ENCODE peak calls at places on chromosomes 12 and 14, in five cellular contexts. X is HepG2, Y is endothelial cell of umbilical vein, C is HCT116, O is A549. F is an unnamed sample.

GRCh38 chr12:58819945-58820344 is 100.4 kb downstream of the LRIG3 start:
- DNase-seq in X (no peak), Y (no peak), C (no peak), O (no peak), F (no peak)

GRCh38 chr14:49477576-49477975 is 108.6 kb downstream of the RPS29 start:
- DNase-seq in X (no peak), Y (no peak), C (no peak), O (no peak), F (no peak)

GRCh38 chr12:99043319-99043914 is 398.3 kb downstream of the APAF1 start:
- DNase-seq in X (peak), Y (peak), C (peak), O (peak), F (peak)

GRCh38 chr12:113818833-113819232 is 147.3 kb downstream of the RBM19 start:
- DNase-seq in X (peak), Y (no peak), C (no peak), O (peak), F (peak)

GRCh38 chr14:58749066-58749669 is 111.4 kb downstream of the DACT1 start:
- DNase-seq in X (peak), Y (peak), C (peak), O (peak), F (peak)

GRCh38 chr12:128015276-128015675 is 251.7 kb upstream of the TMEM132C start:
- DNase-seq in X (no peak), Y (no peak), C (no peak), O (no peak), F (no peak)

GRCh38 chr12:51924551-51925399 is 17.5 kb downstream of the ACVRL1 start:
- DNase-seq in X (no peak), Y (peak), C (no peak), O (no peak), F (no peak)

GRCh38 chr12:41100572-41100971 is 87.5 kb upstream of the PDZRN4 start:
- DNase-seq in X (no peak), Y (no peak), C (no peak), O (no peak), F (no peak)

GRCh38 chr14:38065101-38065762 is 142.5 kb upstream of the SSTR1 start:
- DNase-seq in X (no peak), Y (no peak), C (no peak), O (no peak), F (no peak)

GRCh38 chr12:31279525-31279924 is 46.4 kb downstream of the SINHCAF start:
- DNase-seq in X (no peak), Y (no peak), C (no peak), O (no peak), F (no peak)

GRCh38 chr12:7042847-7043246 is 17.7 kb upstream of the C1S start:
- DNase-seq in X (peak), Y (peak), C (peak), O (peak), F (peak)

GRCh38 chr12:286531-287300 is 24.1 kb upstream of the SLC6A13 start:
- DNase-seq in X (no peak), Y (no peak), C (no peak), O (no peak), F (no peak)

DNA sequence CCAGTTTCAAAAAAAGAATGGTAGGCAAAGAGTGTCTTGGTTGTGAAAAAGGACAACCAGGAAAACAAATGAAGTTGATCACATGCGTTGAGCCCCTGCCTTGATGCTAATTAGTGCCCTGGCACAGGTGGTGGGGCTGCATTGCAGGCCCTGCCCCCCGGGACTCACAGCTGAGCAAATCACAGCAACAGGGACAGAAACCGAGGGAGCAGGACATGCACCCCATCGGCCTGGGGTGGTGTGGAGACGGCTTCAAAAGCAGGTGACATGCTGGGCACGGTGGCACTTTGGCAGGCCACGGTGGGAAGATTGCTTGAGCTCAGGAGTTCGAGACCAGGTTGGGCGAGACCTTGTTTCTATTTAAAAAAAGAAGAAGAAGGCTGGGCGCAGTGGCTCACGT is 1.1 kb upstream of the PAPLN start:
- DNase-seq in X (no peak), Y (no peak), C (no peak), O (no peak), F (no peak)
- H3K4me3 ChIP-seq in X (no peak), Y (no peak), C (no peak), O (no peak), F (no peak)

GRCh38 chr12:29153231-29153630 is 4.2 kb downstream of the FAR2 start:
- DNase-seq in X (no peak), Y (peak), C (no peak), O (no peak), F (peak)
- TF ChIP-seq MAX in X (no peak), Y (no peak), C (no peak), O (no peak), F (no peak)

DNA sequence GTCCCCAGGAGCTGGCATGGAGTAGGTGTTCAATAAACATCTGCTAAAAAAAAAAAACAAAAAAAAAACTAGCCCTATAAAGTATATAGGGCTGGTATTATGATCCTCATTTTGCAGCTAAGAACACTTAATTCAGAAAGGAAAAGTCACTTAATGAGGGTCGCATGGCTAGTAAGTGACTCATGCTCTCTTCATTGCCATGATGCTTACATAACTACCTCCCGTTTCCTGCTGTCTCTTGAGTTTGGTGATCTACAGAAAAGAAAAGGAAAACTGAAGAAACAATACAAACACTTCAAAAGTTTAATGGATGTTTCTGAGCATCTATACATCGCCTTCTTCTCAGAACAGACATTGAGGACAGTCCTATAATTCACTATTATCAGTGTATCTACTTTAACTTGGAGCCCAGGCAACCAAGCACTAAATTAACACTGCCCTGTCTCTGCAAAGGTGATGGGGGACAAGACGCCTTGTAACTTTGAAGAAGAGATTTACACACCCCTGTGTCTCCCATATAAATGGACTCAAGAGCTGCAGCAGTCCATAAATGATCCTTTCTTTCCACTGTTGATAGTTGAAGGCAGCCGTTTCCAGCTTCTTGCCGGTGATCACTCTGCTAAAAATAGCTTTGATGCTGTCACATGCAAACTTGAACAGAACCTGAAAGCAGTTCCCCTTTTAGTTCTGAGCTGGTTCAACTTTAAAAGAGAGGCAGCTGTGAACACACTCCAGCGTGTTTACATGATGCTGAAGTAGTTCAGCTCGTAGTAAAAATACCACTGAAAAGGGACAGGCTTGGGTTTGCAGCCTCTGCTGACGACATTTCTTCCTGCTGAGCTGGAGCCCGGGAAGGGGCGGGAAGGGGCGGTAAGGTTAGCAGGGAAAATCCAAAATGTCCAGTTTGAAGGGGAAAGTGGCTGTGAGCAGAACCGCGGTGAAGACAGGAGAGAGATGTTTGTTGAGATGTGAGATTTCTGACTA is 113.3 kb downstream of the FOXN3 start:
- DNase-seq in X (peak), Y (peak), C (no peak), O (no peak), F (peak)
- H3K4me3 ChIP-seq in X (no peak), Y (peak), C (peak), O (no peak), F (peak)

DNA sequence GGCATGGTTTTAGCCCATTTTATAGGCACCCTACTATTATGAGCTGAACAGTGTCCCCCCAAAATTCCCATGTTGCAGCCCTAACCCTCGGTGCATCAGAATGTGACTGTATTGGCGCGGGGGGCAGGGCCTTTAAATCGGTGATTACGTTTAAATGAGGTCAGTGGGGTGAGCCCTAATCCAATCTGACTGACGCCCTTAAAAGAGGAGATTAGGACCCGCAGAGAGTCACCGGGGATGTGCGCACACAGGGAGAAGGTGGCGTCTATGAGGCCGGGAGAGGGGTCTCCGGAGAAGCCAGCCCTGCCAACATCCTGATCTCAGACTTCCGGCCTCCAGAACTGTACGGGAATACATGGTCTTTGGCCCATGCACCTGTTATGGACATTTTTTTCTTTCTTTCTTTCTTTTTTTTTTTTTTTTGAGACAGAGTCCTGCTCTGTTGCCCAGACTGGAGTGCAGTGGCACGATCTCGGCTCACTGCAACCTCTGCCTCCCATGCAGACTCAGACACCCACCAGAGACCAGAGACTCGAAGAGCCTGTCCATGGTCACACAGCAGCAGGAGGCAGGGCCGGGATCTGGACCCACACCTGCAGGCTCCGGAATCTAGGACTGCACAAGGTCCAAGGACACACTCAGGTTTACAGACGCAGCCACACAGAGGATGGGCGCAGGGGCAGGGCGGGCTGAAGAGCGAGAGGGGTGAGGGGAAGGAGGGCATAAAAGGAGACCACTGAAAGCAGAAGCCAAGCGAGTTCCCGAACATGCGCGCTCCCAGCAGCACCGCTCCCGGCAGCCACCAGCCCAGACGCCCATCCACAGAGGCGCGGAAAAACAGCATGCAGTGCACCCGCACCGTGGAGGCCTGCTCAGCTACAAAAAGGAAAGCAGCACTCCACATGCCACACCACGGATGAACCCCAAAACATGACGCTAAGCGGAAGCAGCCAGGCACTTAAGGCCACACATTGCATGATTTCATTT is 19.0 kb downstream of the SCARB1 start:
- DNase-seq in X (no peak), Y (no peak), C (no peak), O (no peak), F (no peak)
- TF ChIP-seq MAX in X (no peak), Y (no peak), C (no peak), O (no peak), F (no peak)

GRCh38 chr12:57552306-57552651 is 2.4 kb downstream of the KIF5A start:
- DNase-seq in X (no peak), Y (no peak), C (no peak), O (no peak), F (no peak)

GRCh38 chr12:57554897-57555296 is 5.1 kb downstream of the KIF5A start:
- DNase-seq in X (no peak), Y (no peak), C (no peak), O (no peak), F (no peak)

GRCh38 chr12:57552692-57553321 is 3.0 kb downstream of the KIF5A start:
- DNase-seq in X (no peak), Y (no peak), C (no peak), O (no peak), F (no peak)

GRCh38 chr12:57554453-57554852 is 4.6 kb downstream of the KIF5A start:
- DNase-seq in X (no peak), Y (no peak), C (no peak), O (no peak), F (no peak)

GRCh38 chr12:57553343-57554202 is 3.7 kb downstream of the KIF5A start:
- DNase-seq in X (no peak), Y (no peak), C (no peak), O (no peak), F (no peak)
- H3K4me3 ChIP-seq in X (no peak), Y (no peak), C (no peak), O (no peak), F (no peak)

DNA sequence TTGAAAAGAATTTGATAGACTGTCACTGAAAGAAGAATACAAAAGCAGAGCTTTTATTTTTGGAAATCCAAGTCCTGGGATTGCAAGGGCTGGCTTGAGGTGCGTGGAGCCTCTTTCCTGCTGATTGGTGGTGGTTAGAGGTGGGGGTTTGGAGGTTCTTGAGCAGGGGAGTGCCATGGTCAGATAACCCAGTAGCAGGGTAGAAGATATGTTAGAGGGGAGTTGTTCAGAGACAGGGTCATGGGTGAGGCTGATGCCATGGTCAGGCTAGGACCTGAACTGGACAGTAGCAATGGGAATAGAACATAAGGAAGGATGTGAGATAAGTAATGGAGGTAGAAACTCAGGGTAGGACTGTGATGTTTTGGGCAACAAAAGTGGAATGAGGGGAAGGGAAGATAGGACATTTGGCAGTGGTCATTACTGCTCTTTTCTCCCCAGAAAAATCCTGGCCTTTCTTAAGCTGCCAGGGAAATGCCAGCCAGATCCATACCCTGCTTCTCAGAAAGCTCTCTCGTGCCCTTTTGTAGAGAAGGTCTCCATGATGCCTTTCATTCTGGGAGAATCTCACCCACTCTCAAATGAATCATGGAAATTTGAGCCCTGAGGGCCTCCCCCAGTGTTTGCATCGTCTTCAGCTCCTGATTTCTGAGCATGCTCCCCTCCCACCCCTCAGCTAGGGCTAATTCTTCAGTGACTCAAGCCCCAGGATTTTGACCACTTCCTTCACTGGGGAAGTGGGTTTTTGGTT is 9.5 kb downstream of the EMP1 start:
- DNase-seq in X (no peak), Y (peak), C (peak), O (peak), F (peak)
- TF ChIP-seq MAX in X (no peak), Y (no peak), C (peak), O (no peak), F (peak)

DNA sequence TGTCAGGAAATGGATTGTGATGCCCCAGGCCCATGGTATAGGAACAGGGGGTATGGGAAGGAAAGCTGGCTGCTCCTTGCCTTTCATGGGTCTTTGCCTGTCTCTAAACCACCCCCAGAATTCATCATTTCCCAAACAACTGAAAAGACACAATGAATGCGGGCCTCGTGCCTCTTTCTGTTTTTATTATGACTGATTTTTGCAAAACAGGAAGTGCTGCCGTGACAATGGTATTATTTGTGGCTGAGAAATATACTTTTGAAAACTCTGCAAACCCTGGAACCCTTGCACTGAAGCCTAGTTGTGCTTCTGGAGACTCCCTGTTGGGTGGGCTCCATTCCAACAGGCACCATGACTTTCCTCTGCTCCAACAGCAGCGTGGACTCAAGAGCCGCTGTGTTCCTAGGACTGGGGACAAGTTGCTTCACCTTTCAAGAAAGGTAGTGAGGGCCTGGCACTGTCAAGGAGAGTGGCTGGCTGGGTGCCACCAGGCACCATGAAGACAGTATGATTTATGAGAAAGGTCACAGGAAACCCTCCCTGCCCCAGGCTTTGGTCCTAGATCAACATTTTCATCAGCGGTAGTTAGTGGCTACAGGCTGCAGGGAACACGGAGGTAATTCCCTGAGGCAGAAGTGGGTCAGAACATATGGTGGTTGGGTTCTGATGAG is 4.8 kb upstream of the DGLUCY start:
- DNase-seq in X (no peak), Y (peak), C (no peak), O (no peak), F (peak)
- H3K4me3 ChIP-seq in X (no peak), Y (peak), C (no peak), O (no peak), F (no peak)

GRCh38 chr12:20415013-20415412 is 46.7 kb downstream of the PDE3A start:
- DNase-seq in X (no peak), Y (peak), C (no peak), O (no peak), F (no peak)
- TF ChIP-seq MAX in X (no peak), Y (no peak), C (no peak), O (no peak), F (no peak)

GRCh38 chr14:61705017-61705416 is 9.7 kb downstream of the HIF1A start:
- DNase-seq in X (no peak), Y (no peak), C (no peak), O (no peak), F (no peak)

GRCh38 chr14:61704554-61704953 is 9.2 kb downstream of the HIF1A start:
- DNase-seq in X (no peak), Y (no peak), C (no peak), O (no peak), F (no peak)

GRCh38 chr14:61706096-61706690 is 10.9 kb downstream of the HIF1A start:
- DNase-seq in X (no peak), Y (no peak), C (no peak), O (no peak), F (no peak)

GRCh38 chr14:61701946-61702345 is 6.6 kb downstream of the HIF1A start:
- DNase-seq in X (no peak), Y (no peak), C (no peak), O (no peak), F (no peak)

DNA sequence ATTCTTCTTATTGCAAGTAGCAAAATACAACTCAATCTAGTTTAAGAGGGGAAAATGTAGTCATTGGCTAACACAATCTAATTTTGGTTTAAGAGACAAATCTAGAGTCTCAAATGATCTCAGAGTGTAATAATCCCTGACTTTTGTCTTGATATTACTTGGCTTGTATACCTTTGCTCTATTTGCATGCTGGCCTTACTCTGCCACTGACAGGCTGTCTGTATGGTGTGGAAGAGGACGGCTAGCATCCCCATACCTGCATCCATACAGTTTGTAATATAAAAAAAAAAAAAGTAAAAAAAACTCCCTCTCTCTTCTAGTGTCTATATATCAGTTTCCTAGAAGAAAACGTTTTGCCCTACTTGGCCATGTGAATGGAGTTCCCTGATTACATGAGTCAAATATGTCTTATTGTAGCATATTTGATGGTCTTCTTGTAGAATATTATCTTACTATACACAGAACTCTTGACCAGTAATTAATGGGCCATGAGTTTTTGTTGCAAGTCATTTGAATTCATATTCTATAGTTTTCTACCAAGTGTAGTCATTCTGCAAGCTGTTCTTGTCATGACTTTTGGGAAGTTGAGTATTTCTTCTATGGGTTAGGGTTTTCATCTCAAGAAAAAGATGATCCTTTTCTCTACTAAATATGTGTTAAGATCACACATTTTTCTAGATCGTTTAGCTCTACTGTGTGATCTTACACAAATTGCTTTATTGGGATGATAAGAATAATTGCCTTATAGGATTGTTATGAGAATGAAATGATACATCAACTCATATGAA is 8.2 kb downstream of the HIF1A start:
- DNase-seq in X (no peak), Y (no peak), C (no peak), O (no peak), F (no peak)
- H3K4me3 ChIP-seq in X (no peak), Y (no peak), C (no peak), O (peak), F (no peak)